ENCODE peak calls at places on chromosomes 12 and 14, in nine cellular contexts. M, A, K, F, B, J, S, U and E are unnamed samples.

GRCh38 chr12:122788387-122788786 is 14.0 kb downstream of the CCDC62 start:
- DNase-seq in F (no peak), A (no peak), M (no peak), U (no peak), S (no peak), K (no peak), J (no peak), B (no peak), E (no peak)

GRCh38 chr14:37550511-37550910 is 44.5 kb downstream of the FOXA1 start:
- DNase-seq in J (no peak), B (no peak), K (no peak), A (no peak), U (no peak), F (peak), S (no peak), M (no peak), E (peak)

GRCh38 chr12:60752589-60752988 is 1156.8 kb downstream of the SLC16A7 start:
- DNase-seq in U (no peak), M (no peak), A (no peak), K (no peak), F (no peak), B (no peak), J (no peak), S (no peak), E (no peak)

GRCh38 chr12:28582687-28583376 is 392.6 kb downstream of the CCDC91 start:
- DNase-seq in F (no peak), S (no peak), U (no peak), M (no peak), A (no peak), B (no peak), J (no peak), K (no peak), E (no peak)

GRCh38 chr14:90454041-90455000 is 57.5 kb downstream of the CALM1 start:
- DNase-seq in J (no peak), A (peak), S (no peak), K (peak), M (no peak), U (peak), B (no peak), F (peak), E (peak)

GRCh38 chr12:114678718-114679117 is 5.3 kb downstream of the TBX3 start:
- DNase-seq in B (no peak), M (no peak), F (no peak), K (no peak), J (no peak), U (no peak), A (no peak), S (no peak), E (no peak)

GRCh38 chr12:27711312-27711682 is 665 bp downstream of the MRPS35 start:
- DNase-seq in B (no peak), S (peak), A (no peak), K (no peak), J (no peak), M (peak), U (peak), F (no peak), E (peak)

GRCh38 chr12:108338915-108339657 is at the start of gene CMKLR1:
- DNase-seq in J (no peak), A (no peak), B (no peak), U (no peak), K (no peak), M (no peak), F (no peak), S (no peak), E (no peak)